ENCODE peak calls at places on chromosome 15, in four cellular contexts. N, C, Q and G are unnamed samples.

GRCh38 chr15:25268166-25268565 is 170.7 kb downstream of the UBE3A start:
- DNase-seq in N (peak), Q (peak), C (peak), G (no peak)

GRCh38 chr15:41827290-41827879 is 507 bp upstream of the JMJD7 start:
- DNase-seq in N (peak), C (no peak), Q (peak), G (no peak)

GRCh38 chr15:65906396-65906795 is 37.1 kb downstream of the RAB11A start:
- DNase-seq in N (no peak), C (peak), Q (no peak), G (no peak)

GRCh38 chr15:65258863-65259262 is 27.8 kb downstream of the PARP16 start:
- DNase-seq in N (no peak), Q (no peak), C (no peak), G (peak)

GRCh38 chr15:68554716-68555347 is 24.0 kb upstream of the CORO2B start:
- DNase-seq in N (no peak), C (no peak), Q (no peak), G (no peak)

GRCh38 chr15:33066584-33066983 is 127.9 kb downstream of the FMN1 start:
- DNase-seq in N (no peak), Q (no peak), C (no peak), G (no peak)

GRCh38 chr15:90845201-90845949 is 23.0 kb upstream of the FURIN start:
- DNase-seq in Q (no peak), C (peak), N (peak), G (peak)

GRCh38 chr15:66224946-66225345 is 28.6 kb downstream of the MEGF11 start:
- DNase-seq in Q (no peak), N (no peak), C (no peak), G (no peak)

GRCh38 chr15:90902996-90903732 is at the start of gene MAN2A2:
- DNase-seq in N (peak), Q (peak), C (peak), G (peak)

GRCh38 chr15:40234783-40235182 is 4.1 kb upstream of the PAK6 start:
- DNase-seq in N (no peak), Q (no peak), C (peak), G (no peak)

GRCh38 chr15:67715166-67715565 is 110.1 kb upstream of the SKOR1 start:
- DNase-seq in C (no peak), N (no peak), Q (no peak), G (no peak)

GRCh38 chr15:61685513-61685912 is 374.7 kb downstream of the VPS13C start:
- DNase-seq in N (no peak), Q (no peak), C (no peak), G (no peak)

GRCh38 chr15:67063689-67064606 is 1.5 kb upstream of the SMAD3 start:
- DNase-seq in N (no peak), C (no peak), Q (peak), G (no peak)

GRCh38 chr15:63165166-63165859 is 8.0 kb upstream of the RPS27L start:
- DNase-seq in N (no peak), Q (no peak), C (no peak), G (peak)

GRCh38 chr15:67801142-67801541 is 24.2 kb upstream of the SKOR1 start:
- DNase-seq in C (no peak), N (no peak), Q (no peak), G (no peak)

GRCh38 chr15:60590935-60591490 is 112.1 kb upstream of the ICE2 start:
- DNase-seq in Q (peak), N (no peak), C (no peak), G (peak)

GRCh38 chr15:89406218-89406716 is 71.6 kb upstream of the POLG start:
- DNase-seq in C (no peak), Q (no peak), N (no peak), G (no peak)

GRCh38 chr15:85737061-85737460 is 57.7 kb downstream of the KLHL25 start:
- DNase-seq in C (no peak), N (no peak), Q (no peak), G (no peak)

GRCh38 chr15:26561130-26561529 is 211.7 kb downstream of the GABRB3 start:
- DNase-seq in C (no peak), N (no peak), Q (no peak), G (no peak)

GRCh38 chr15:89642106-89642505 is 13.2 kb downstream of the KIF7 start:
- DNase-seq in N (no peak), Q (no peak), C (no peak), G (no peak)

GRCh38 chr15:48602358-48603122 is 43.0 kb downstream of the FBN1 start:
- DNase-seq in Q (peak), C (peak), N (no peak), G (peak)

GRCh38 chr15:80979538-80980200 is 9.9 kb downstream of the MESD start:
- DNase-seq in Q (no peak), C (no peak), N (no peak), G (no peak)

GRCh38 chr15:34616613-34617012 is 33.2 kb upstream of the GOLGA8B start:
- DNase-seq in Q (peak), N (no peak), C (peak), G (peak)

GRCh38 chr15:48965972-48966371 is 2.3 kb upstream of the SHC4 start:
- DNase-seq in Q (no peak), N (peak), C (peak), G (peak)

GRCh38 chr15:100220058-100220728 is 121.6 kb downstream of the ADAMTS17 start:
- DNase-seq in Q (peak), N (no peak), C (no peak), G (no peak)

GRCh38 chr15:45802140-45802539 is 167.3 kb downstream of the SQOR start:
- DNase-seq in N (no peak), Q (no peak), C (peak), G (no peak)

GRCh38 chr15:58473720-58474119 is 41.9 kb downstream of the LIPC start:
- DNase-seq in Q (no peak), N (no peak), C (peak), G (peak)

GRCh38 chr15:80709542-80709941 is 14.4 kb downstream of the ABHD17C start:
- DNase-seq in C (peak), Q (no peak), N (no peak), G (no peak)

GRCh38 chr15:89377842-89378698 is 43.4 kb upstream of the POLG start:
- DNase-seq in C (peak), Q (peak), N (no peak), G (peak)

GRCh38 chr15:101501703-101502373 is 12.3 kb upstream of the PCSK6 start:
- DNase-seq in N (peak), Q (peak), C (peak), G (peak)

GRCh38 chr15:101250931-101251829 is 668 bp downstream of the CHSY1 start:
- DNase-seq in C (peak), N (no peak), Q (peak), G (peak)

GRCh38 chr15:92662797-92663196 is 7.2 kb upstream of the FAM174B start:
- DNase-seq in N (no peak), C (peak), Q (no peak), G (no peak)

GRCh38 chr15:45088801-45089711 is 24.9 kb downstream of the DUOX2 start:
- DNase-seq in Q (no peak), N (no peak), C (peak), G (peak)

GRCh38 chr15:57780461-57780860 is 73.9 kb downstream of the POLR2M start:
- DNase-seq in Q (no peak), N (no peak), C (no peak), G (no peak)

GRCh38 chr15:69749797-69750196 is 297.2 kb downstream of the RPLP1 start:
- DNase-seq in Q (no peak), C (peak), N (peak), G (no peak)

GRCh38 chr15:23686466-23687142 is 501 bp downstream of the NDN start:
- DNase-seq in N (no peak), C (no peak), Q (peak), G (peak)

GRCh38 chr15:23690015-23690414 is 2.9 kb upstream of the NDN start:
- DNase-seq in Q (no peak), N (no peak), C (no peak), G (no peak)

GRCh38 chr15:23694592-23694991 is 7.5 kb upstream of the NDN start:
- DNase-seq in C (no peak), N (no peak), Q (no peak), G (no peak)

GRCh38 chr15:23687143-23687470 is at the start of gene NDN:
- DNase-seq in C (no peak), N (no peak), Q (peak), G (peak)

DNA sequence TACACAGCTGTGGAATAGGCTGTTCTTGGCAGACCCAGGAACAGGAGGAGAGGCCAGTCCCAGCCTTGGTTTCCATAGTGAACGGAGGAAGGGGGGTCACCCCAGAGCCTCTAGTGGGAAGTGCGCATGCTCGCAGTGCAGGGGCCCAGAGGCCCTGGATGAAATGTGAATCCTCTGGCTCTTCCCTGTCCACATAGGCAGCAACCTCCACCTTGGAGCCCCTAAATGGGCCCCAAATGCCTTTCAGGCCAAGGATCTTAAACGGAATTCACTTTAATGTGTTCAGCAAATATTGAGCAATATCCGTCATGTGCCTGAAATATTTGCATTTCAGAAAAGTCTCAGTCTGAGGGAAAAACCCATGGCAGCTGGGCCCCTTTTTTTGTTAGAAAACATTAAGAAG is 3.3 kb upstream of the NDN start:
- DNase-seq in N (no peak), Q (peak), C (no peak), G (peak)
- TF ChIP-seq EZH2phosphoT487 in N (no peak), Q (no peak), C (no peak), G (no peak)

DNA sequence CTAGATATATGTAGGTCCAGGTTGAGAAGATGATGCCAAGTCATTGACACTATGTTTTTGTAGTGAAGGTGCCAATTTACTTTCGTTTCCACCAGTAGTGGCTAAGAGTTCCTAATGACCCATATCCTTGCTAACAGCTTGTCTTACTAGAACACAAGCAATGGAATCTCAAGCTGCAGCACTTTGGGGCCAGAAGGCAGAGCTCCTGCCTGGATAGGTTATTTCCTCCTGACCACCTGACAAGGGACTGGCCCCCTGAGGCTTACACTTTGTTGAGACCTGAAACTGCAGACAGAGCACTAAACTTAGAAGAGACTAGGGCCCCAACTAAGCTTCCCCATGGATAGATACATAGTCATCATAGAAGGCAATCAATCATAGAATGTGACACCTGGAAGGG is 11.7 kb downstream of the ONECUT1 start:
- DNase-seq in N (no peak), C (no peak), Q (peak), G (no peak)
- H3K27ac ChIP-seq in N (no peak), C (no peak), Q (no peak), G (no peak)

GRCh38 chr15:31801152-31801551 is 229.2 kb upstream of the CHRNA7 start:
- DNase-seq in Q (no peak), N (no peak), C (peak), G (peak)
- TF ChIP-seq EZH2phosphoT487 in Q (no peak), N (no peak), C (no peak), G (no peak)

GRCh38 chr15:98651581-98652220 is 3.4 kb downstream of the IGF1R start:
- DNase-seq in N (no peak), Q (no peak), C (peak), G (peak)
- H3K27ac ChIP-seq in N (no peak), Q (peak), C (no peak), G (peak)

GRCh38 chr15:87871130-87871737 is 385.3 kb downstream of the NTRK3 start:
- DNase-seq in C (no peak), N (no peak), Q (no peak), G (peak)
- TF ChIP-seq EZH2phosphoT487 in C (no peak), N (no peak), Q (no peak), G (peak)

DNA sequence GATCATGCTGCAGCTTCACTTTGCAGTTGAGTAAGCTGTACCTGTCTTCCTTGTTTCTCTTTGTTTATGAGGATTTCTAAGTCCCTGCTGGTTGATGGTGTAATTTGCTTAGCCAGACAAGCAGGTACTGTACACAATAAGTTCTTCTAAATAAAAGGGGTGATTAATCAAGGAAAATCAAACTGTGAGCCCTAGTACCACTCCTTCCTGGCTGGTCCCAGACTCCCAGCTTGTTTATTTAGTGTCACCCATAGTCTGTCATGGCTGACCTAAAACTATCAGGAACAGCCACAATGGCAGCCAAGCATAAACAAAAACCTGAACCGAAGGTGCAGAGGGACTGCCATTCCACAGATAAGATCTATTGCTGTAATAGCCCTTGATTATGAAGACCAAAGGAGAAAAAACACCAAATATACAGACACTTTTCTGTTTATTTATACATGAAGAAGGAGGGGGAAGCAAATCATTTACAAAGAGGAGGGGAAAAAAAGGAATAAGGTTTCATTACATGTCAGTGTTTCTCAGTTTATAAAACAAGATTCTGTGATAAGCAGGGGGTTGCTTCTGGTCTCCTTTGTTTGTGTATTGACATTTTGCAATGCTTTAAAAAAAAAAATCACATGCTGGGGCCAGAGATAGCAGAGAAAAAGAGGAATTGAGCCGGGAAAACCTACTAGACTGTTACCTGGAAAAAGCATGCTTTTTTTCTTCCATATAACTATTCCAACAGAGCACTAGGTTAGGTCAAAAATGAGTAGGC is 182.4 kb upstream of the DPH6 start:
- DNase-seq in Q (no peak), C (peak), N (no peak), G (no peak)
- H3K27ac ChIP-seq in Q (no peak), C (peak), N (no peak), G (no peak)